ENCODE peak calls at places on chromosomes 11 and 22, in six cellular contexts. U, P, T, N, O and X are unnamed samples.

GRCh38 chr11:86150826-86151187 is 81.9 kb upstream of the PICALM start:
- DNase-seq in O (no peak), T (no peak), U (no peak), N (no peak), P (no peak), X (no peak)

GRCh38 chr11:12170984-12171383 is 60.6 kb downstream of the MICAL2 start:
- DNase-seq in U (no peak), N (no peak), T (no peak), O (no peak), P (peak), X (no peak)

GRCh38 chr22:19719055-19719482 is 4.3 kb upstream of the GP1BB start:
- DNase-seq in P (peak), N (no peak), O (no peak), T (no peak), U (no peak), X (no peak)

GRCh38 chr22:40111451-40111850 is 66.3 kb upstream of the TNRC6B start:
- DNase-seq in T (no peak), N (no peak), U (no peak), P (no peak), O (no peak), X (no peak)

GRCh38 chr11:16193897-16194381 is 162.4 kb downstream of the SOX6 start:
- DNase-seq in U (no peak), T (no peak), O (no peak), N (no peak), P (no peak), X (no peak)

GRCh38 chr11:2814751-2815150 is 70.8 kb downstream of the CDKN1C start:
- DNase-seq in U (no peak), O (no peak), P (no peak), N (no peak), T (no peak), X (no peak)

GRCh38 chr22:41524809-41525449 is 19.3 kb downstream of the POLR3H start:
- DNase-seq in P (no peak), T (no peak), N (no peak), U (peak), O (peak), X (no peak)

GRCh38 chr22:24359452-24360120 is 67.8 kb upstream of the ADORA2A start:
- DNase-seq in N (no peak), U (no peak), P (no peak), T (no peak), O (no peak), X (no peak)